ENCODE peak calls at places on chromosome 5, in seven cellular contexts. L is adrenal gland, Q is IMR-90, M is tibial nerve, I is heart left ventricle, F is right atrium auricular region, W is GM23338. A is an unnamed sample.

GRCh38 chr5:134132372-134133212 is 18.1 kb downstream of the TCF7 start:
- DNase-seq in L (no peak), Q (no peak), M (no peak), I (no peak), F (no peak), W (peak; percentile 83), A (no peak)

GRCh38 chr5:93723005-93723404 is 18.4 kb downstream of the POU5F2 start:
- DNase-seq in L (no peak), Q (peak; percentile 46), M (no peak), I (no peak), F (no peak), W (no peak), A (no peak)

GRCh38 chr5:2199697-2200096 is 317.0 kb upstream of the IRX4 start:
- DNase-seq in L (peak; percentile 17), Q (no peak), M (no peak), I (no peak), F (no peak), W (no peak), A (no peak)

GRCh38 chr5:150596826-150597225 is 43.6 kb upstream of the SYNPO start:
- DNase-seq in L (no peak), Q (no peak), M (no peak), I (no peak), F (no peak), W (no peak), A (no peak)

GRCh38 chr5:18772475-18772874 is 1138.2 kb downstream of the TAF11L14 start:
- DNase-seq in L (peak; percentile 57), Q (no peak), M (no peak), I (no peak), F (no peak), W (peak; percentile 58), A (no peak)

GRCh38 chr5:162160401-162160800 is 92.8 kb downstream of the GABRG2 start:
- DNase-seq in L (no peak), Q (no peak), M (no peak), I (no peak), F (no peak), W (no peak), A (no peak)

GRCh38 chr5:161372682-161373344 is 173.7 kb downstream of the GABRB2 start:
- DNase-seq in L (no peak), Q (no peak), M (no peak), I (no peak), F (no peak), W (peak; percentile 10), A (no peak)

GRCh38 chr5:175853573-175854230 is 17.7 kb upstream of the CPLX2 start:
- DNase-seq in L (peak; percentile 65), Q (no peak), M (peak; percentile 28), I (peak; percentile 37), F (no peak), W (no peak), A (no peak)

GRCh38 chr5:127076730-127077129 is 3.4 kb upstream of the C5orf63 start:
- DNase-seq in L (peak; percentile 69), Q (peak; percentile 53), M (no peak), I (peak; percentile 19), F (no peak), W (peak; percentile 39), A (no peak)

GRCh38 chr5:1746371-1747078 is 53.1 kb downstream of the MRPL36 start:
- DNase-seq in L (no peak), Q (no peak), M (no peak), I (no peak), F (no peak), W (no peak), A (peak; percentile 17)

GRCh38 chr5:96279796-96280542 is 153.1 kb downstream of the PCSK1 start:
- DNase-seq in L (no peak), Q (peak; percentile 34), M (no peak), I (no peak), F (no peak), W (no peak), A (no peak)

GRCh38 chr5:143106175-143106574 is 297.3 kb downstream of the NR3C1 start:
- DNase-seq in L (peak; percentile 65), Q (peak; percentile 77), M (peak; percentile 23), I (peak; percentile 54), F (no peak), W (peak; percentile 35), A (no peak)

GRCh38 chr5:54455413-54456157 is at the start of gene HSPB3:
- DNase-seq in L (no peak), Q (peak; percentile 45), M (no peak), I (peak; percentile 62), F (peak; percentile 76), W (no peak), A (no peak)

GRCh38 chr5:39526914-39527477 is 102.2 kb upstream of the DAB2 start:
- DNase-seq in L (peak; percentile 54), Q (no peak), M (no peak), I (peak; percentile 35), F (no peak), W (peak; percentile 53), A (no peak)

GRCh38 chr5:139131062-139131856 is 66.9 kb downstream of the SIL1 start:
- DNase-seq in L (peak; percentile 86), Q (peak; percentile 39), M (peak; percentile 12), I (peak; percentile 51), F (peak; percentile 64), W (peak; percentile 33), A (no peak)

GRCh38 chr5:9726931-9727330 is 96.8 kb upstream of the TAS2R1 start:
- DNase-seq in L (no peak), Q (no peak), M (no peak), I (no peak), F (no peak), W (no peak), A (no peak)

GRCh38 chr5:32714836-32715235 is 3.7 kb downstream of the NPR3 start:
- DNase-seq in L (no peak), Q (peak; percentile 72), M (no peak), I (no peak), F (no peak), W (no peak), A (no peak)

GRCh38 chr5:111427762-111428161 is 84.6 kb downstream of the STARD4 start:
- DNase-seq in L (no peak), Q (no peak), M (no peak), I (no peak), F (no peak), W (peak; percentile 25), A (no peak)

GRCh38 chr5:138654281-138654867 is 79.2 kb upstream of the HSPA9 start:
- DNase-seq in L (no peak), Q (peak; percentile 78), M (no peak), I (no peak), F (no peak), W (no peak), A (no peak)

GRCh38 chr5:139417214-139417613 is 13.3 kb upstream of the SPATA24 start:
- DNase-seq in L (peak; percentile 54), Q (peak; percentile 76), M (no peak), I (peak; percentile 73), F (no peak), W (no peak), A (no peak)

GRCh38 chr5:9156282-9156681 is 389.6 kb downstream of the SEMA5A start:
- DNase-seq in L (peak; percentile 65), Q (peak; percentile 83), M (peak; percentile 29), I (no peak), F (no peak), W (peak; percentile 66), A (no peak)

GRCh38 chr5:170131235-170131634 is 25.5 kb downstream of the FOXI1 start:
- DNase-seq in L (no peak), Q (no peak), M (no peak), I (no peak), F (peak; percentile 21), W (no peak), A (no peak)

GRCh38 chr5:152844713-152845112 is 439.6 kb upstream of the NMUR2 start:
- DNase-seq in L (no peak), Q (no peak), M (no peak), I (no peak), F (no peak), W (no peak), A (no peak)

GRCh38 chr5:71891406-71891805 is 172.3 kb downstream of the CARTPT start:
- DNase-seq in L (no peak), Q (no peak), M (no peak), I (no peak), F (no peak), W (no peak), A (no peak)

GRCh38 chr5:52077941-52078825 is 694.9 kb downstream of the ISL1 start:
- DNase-seq in L (no peak), Q (no peak), M (no peak), I (no peak), F (no peak), W (peak; percentile 47), A (no peak)

GRCh38 chr5:77181596-77182304 is 28.7 kb upstream of the PDE8B start:
- DNase-seq in L (no peak), Q (no peak), M (peak; percentile 23), I (no peak), F (no peak), W (no peak), A (no peak)

GRCh38 chr5:101080485-101081240 is 177.6 kb upstream of the ST8SIA4 start:
- DNase-seq in L (no peak), Q (no peak), M (peak; percentile 23), I (peak; percentile 17), F (no peak), W (no peak), A (no peak)

GRCh38 chr5:59583151-59583809 is 310.2 kb downstream of the PDE4D start:
- DNase-seq in L (no peak), Q (no peak), M (no peak), I (no peak), F (no peak), W (no peak), A (no peak)

GRCh38 chr5:160152287-160152686 is 33.0 kb upstream of the PWWP2A start:
- DNase-seq in L (no peak), Q (no peak), M (no peak), I (no peak), F (no peak), W (no peak), A (no peak)
- TF ChIP-seq CTCF in L (no peak), Q (no peak), M (no peak), I (no peak), F (no peak), W (no peak), A (no peak)

DNA sequence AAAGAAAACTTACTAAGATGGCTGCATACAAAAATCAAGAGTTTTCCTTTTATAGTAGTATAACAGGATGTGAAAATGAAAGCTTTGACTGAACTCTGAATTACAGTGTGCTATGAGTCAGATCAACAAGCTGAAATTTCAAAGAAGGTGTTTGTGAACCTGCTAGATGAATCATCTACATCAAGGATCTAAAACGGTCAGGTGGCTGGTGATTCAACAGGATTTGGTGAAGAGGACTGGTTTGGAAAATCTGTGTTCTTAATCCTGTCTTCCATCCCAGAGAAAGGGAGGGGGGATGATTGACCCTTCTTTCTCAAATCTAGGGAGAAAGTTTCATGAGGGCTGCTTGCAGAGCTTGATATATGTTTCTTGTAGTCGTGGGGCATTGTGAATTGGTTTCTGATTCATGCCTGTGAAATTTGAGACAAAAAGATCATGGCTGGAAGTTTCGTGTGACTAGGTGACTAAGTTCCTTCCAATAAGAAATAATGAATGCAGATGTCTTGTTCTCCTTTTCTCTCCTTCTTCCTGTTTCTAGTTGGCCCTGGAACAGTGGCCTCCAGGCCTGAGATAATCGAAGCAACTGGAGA is 67.0 kb downstream of the MRPS30 start:
- DNase-seq in L (no peak), Q (peak; percentile 52), M (no peak), I (no peak), F (no peak), W (peak; percentile 7), A (no peak)
- TF ChIP-seq CTCF in L (no peak), Q (no peak), M (no peak), I (no peak), F (no peak), W (no peak), A (no peak)

GRCh38 chr5:61603211-61603908 is 271.3 kb downstream of the ZSWIM6 start:
- DNase-seq in L (peak; percentile 76), Q (no peak), M (no peak), I (peak; percentile 39), F (no peak), W (peak; percentile 22), A (no peak)
- TF ChIP-seq CTCF in L (no peak), Q (no peak), M (no peak), I (no peak), F (no peak), W (no peak), A (no peak)

GRCh38 chr5:167555771-167556170 is 735.7 kb upstream of the WWC1 start:
- DNase-seq in L (no peak), Q (no peak), M (no peak), I (no peak), F (no peak), W (peak; percentile 40), A (no peak)
- TF ChIP-seq CTCF in L (no peak), Q (no peak), M (no peak), I (no peak), F (no peak), W (peak; percentile 43), A (no peak)

A was measured in mesothelial cell of epicardium.